ENCODE peak calls at places on chromosomes 2 and 18, in nine cellular contexts. C, A, K, U, T, Y, V, I and B are unnamed samples. For H3K4me1, the result is how much of the 10 kb centered on the place peaks cover.

GRCh38 chr2:38168710-38169480 is 92.9 kb upstream of the CYP1B1 start:
- DNase-seq in C (no peak), A (no peak), K (no peak), U (no peak), T (no peak), Y (no peak), V (no peak), I (no peak), B (no peak)

GRCh38 chr2:174263989-174264388 is 15.7 kb upstream of the OLA1 start:
- DNase-seq in C (peak), A (no peak), K (no peak), U (no peak), T (no peak), Y (no peak), V (no peak), I (peak), B (no peak)

GRCh38 chr18:13280066-13280795 is 61.7 kb downstream of the LDLRAD4 start:
- DNase-seq in C (no peak), A (no peak), K (peak), U (no peak), T (no peak), Y (peak), V (no peak), I (no peak), B (no peak)

GRCh38 chr18:51520676-51521180 is 323.2 kb upstream of the MEX3C start:
- DNase-seq in C (no peak), A (no peak), K (no peak), U (no peak), T (no peak), Y (no peak), V (no peak), I (no peak), B (no peak)

GRCh38 chr2:120669121-120669952 is 66.3 kb upstream of the GLI2 start:
- DNase-seq in C (peak), A (peak), K (peak), U (no peak), T (peak), Y (peak), V (no peak), I (no peak), B (no peak)

GRCh38 chr2:121898483-121898882 is 143.0 kb downstream of the TSN start:
- DNase-seq in C (no peak), A (no peak), K (no peak), U (no peak), T (no peak), Y (no peak), V (no peak), I (no peak), B (no peak)

GRCh38 chr2:200756618-200757321 is 54.9 kb upstream of the BZW1 start:
- DNase-seq in C (peak), A (no peak), K (peak), U (no peak), T (peak), Y (no peak), V (no peak), I (peak), B (no peak)

GRCh38 chr18:44880170-44880569 is 199.5 kb downstream of the SETBP1 start:
- DNase-seq in C (no peak), A (no peak), K (no peak), U (no peak), T (no peak), Y (no peak), V (no peak), I (no peak), B (no peak)

GRCh38 chr2:234919711-234920110 is 32.1 kb upstream of the SH3BP4 start:
- DNase-seq in C (no peak), A (no peak), K (no peak), U (no peak), T (no peak), Y (no peak), V (no peak), I (no peak), B (no peak)

GRCh38 chr18:5824370-5824984 is 70.8 kb downstream of the TMEM200C start:
- DNase-seq in C (no peak), A (no peak), K (no peak), U (no peak), T (no peak), Y (peak), V (no peak), I (no peak), B (no peak)

GRCh38 chr18:77131652-77132368 is 773 bp downstream of the MBP start:
- DNase-seq in C (peak), A (peak), K (no peak), U (peak), T (peak), Y (peak), V (peak), I (no peak), B (no peak)

GRCh38 chr2:207133862-207134519 is 31.8 kb downstream of the KLF7 start:
- DNase-seq in C (peak), A (no peak), K (peak), U (no peak), T (no peak), Y (no peak), V (peak), I (no peak), B (no peak)

GRCh38 chr2:73208258-73208657 is 5.8 kb upstream of the SMYD5 start:
- DNase-seq in C (no peak), A (no peak), K (no peak), U (no peak), T (no peak), Y (no peak), V (no peak), I (no peak), B (no peak)

GRCh38 chr2:236570081-236570979 is 705 bp downstream of the ACKR3 start:
- DNase-seq in C (no peak), A (peak), K (peak), U (no peak), T (peak), Y (peak), V (no peak), I (no peak), B (no peak)

GRCh38 chr2:226607379-226607778 is 192.2 kb downstream of the IRS1 start:
- DNase-seq in C (peak), A (no peak), K (no peak), U (no peak), T (no peak), Y (no peak), V (no peak), I (peak), B (no peak)

GRCh38 chr2:69057660-69058059 is 44.7 kb downstream of the ANTXR1 start:
- DNase-seq in C (no peak), A (no peak), K (no peak), U (no peak), T (no peak), Y (no peak), V (no peak), I (no peak), B (no peak)

GRCh38 chr2:36408198-36408703 is 52.7 kb downstream of the CRIM1 start:
- DNase-seq in C (peak), A (no peak), K (peak), U (no peak), T (no peak), Y (peak), V (peak), I (no peak), B (no peak)

GRCh38 chr2:223528036-223528435 is 74.1 kb downstream of the SCG2 start:
- DNase-seq in C (no peak), A (no peak), K (no peak), U (no peak), T (no peak), Y (no peak), V (no peak), I (no peak), B (no peak)

GRCh38 chr18:21831413-21831831 is 90.8 kb downstream of the MIB1 start:
- DNase-seq in C (no peak), A (no peak), K (peak), U (no peak), T (no peak), Y (no peak), V (no peak), I (no peak), B (no peak)

GRCh38 chr2:225008179-225008829 is 34.0 kb downstream of the DOCK10 start:
- DNase-seq in C (no peak), A (peak), K (no peak), U (no peak), T (no peak), Y (no peak), V (no peak), I (no peak), B (no peak)

GRCh38 chr2:164693834-164694233 is 72.6 kb upstream of the GRB14 start:
- DNase-seq in C (no peak), A (no peak), K (no peak), U (no peak), T (no peak), Y (no peak), V (no peak), I (no peak), B (no peak)

GRCh38 chr2:217959723-217960122 is 43.1 kb downstream of the TNS1 start:
- DNase-seq in C (no peak), A (no peak), K (peak), U (no peak), T (no peak), Y (peak), V (no peak), I (no peak), B (no peak)

GRCh38 chr2:191687867-191688266 is 9.9 kb downstream of the NABP1 start:
- DNase-seq in C (no peak), A (no peak), K (no peak), U (no peak), T (no peak), Y (no peak), V (no peak), I (no peak), B (no peak)

GRCh38 chr2:128322651-128323491 is 4.2 kb upstream of the HS6ST1 start:
- DNase-seq in C (no peak), A (no peak), K (peak), U (no peak), T (no peak), Y (peak), V (no peak), I (no peak), B (peak)

GRCh38 chr2:55163895-55164509 is 68.1 kb downstream of the CLHC1 start:
- DNase-seq in C (no peak), A (no peak), K (no peak), U (no peak), T (peak), Y (no peak), V (no peak), I (no peak), B (no peak)

GRCh38 chr2:123771928-123772632 is 253.0 kb upstream of the CNTNAP5 start:
- DNase-seq in C (no peak), A (no peak), K (peak), U (no peak), T (no peak), Y (no peak), V (no peak), I (no peak), B (no peak)

GRCh38 chr18:48904086-48904485 is 46.7 kb downstream of the SMAD7 start:
- DNase-seq in C (no peak), A (no peak), K (no peak), U (no peak), T (no peak), Y (no peak), V (no peak), I (no peak), B (no peak)

GRCh38 chr2:44655401-44655864 is 286.1 kb upstream of the SIX3 start:
- DNase-seq in C (no peak), A (no peak), K (no peak), U (no peak), T (no peak), Y (no peak), V (no peak), I (no peak), B (no peak)

GRCh38 chr2:176081451-176081992 is 2.2 kb downstream of the EVX2 start:
- DNase-seq in C (no peak), A (no peak), K (no peak), U (no peak), T (no peak), Y (no peak), V (no peak), I (no peak), B (no peak)

GRCh38 chr18:37476611-37477295 is 88.8 kb downstream of the CELF4 start:
- DNase-seq in C (no peak), A (no peak), K (no peak), U (no peak), T (no peak), Y (peak), V (no peak), I (no peak), B (no peak)

GRCh38 chr2:20304411-20304810 is 46.2 kb downstream of the PUM2 start:
- DNase-seq in C (no peak), A (no peak), K (no peak), U (no peak), T (no peak), Y (no peak), V (no peak), I (peak), B (no peak)

GRCh38 chr2:73982140-73982617 is 2.5 kb upstream of the TET3 start:
- DNase-seq in C (peak), A (no peak), K (no peak), U (no peak), T (peak), Y (no peak), V (no peak), I (peak), B (no peak)

GRCh38 chr18:11119962-11120361 is 29.4 kb downstream of the PIEZO2 start:
- DNase-seq in C (peak), A (no peak), K (no peak), U (no peak), T (peak), Y (no peak), V (no peak), I (peak), B (no peak)
- H3K4me1 ChIP-seq in C (under half), A (under half), K (under half), U (under half), T (under half), Y (under half), V (under half), I (under half), B (under half)

GRCh38 chr2:216490061-216490460 is 8.6 kb upstream of the RPL37A start:
- DNase-seq in C (no peak), A (no peak), K (no peak), U (no peak), T (no peak), Y (no peak), V (no peak), I (no peak), B (no peak)
- H3K27ac ChIP-seq in C (no peak), A (no peak), K (no peak), U (no peak), T (no peak), Y (no peak), V (no peak), I (peak), B (no peak)

DNA sequence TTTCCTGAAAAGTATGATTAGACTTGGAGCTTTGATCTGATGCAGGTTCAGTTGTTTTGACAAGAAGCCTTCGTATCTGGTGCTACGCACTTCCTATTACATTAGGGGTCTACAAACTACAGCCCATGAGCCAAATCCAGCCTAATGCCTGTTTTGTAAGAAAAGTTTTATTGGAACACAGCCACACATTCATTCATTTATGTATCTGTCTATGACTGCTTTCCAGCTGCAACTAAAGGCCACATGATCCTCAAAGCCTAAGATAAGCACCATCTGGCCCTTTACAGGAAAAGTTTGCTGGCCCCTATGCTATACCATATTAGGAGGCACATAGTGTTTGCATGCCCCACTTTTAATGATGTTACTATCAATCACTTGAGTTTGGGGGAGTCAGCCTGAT is 26.0 kb downstream of the EIF2AK3 start:
- DNase-seq in C (no peak), A (no peak), K (peak), U (no peak), T (no peak), Y (no peak), V (no peak), I (no peak), B (no peak)
- H3K4me1 ChIP-seq in C (under half), A (half or more), K (under half), U (under half), T (under half), Y (under half), V (half or more), I (under half), B (under half)

DNA sequence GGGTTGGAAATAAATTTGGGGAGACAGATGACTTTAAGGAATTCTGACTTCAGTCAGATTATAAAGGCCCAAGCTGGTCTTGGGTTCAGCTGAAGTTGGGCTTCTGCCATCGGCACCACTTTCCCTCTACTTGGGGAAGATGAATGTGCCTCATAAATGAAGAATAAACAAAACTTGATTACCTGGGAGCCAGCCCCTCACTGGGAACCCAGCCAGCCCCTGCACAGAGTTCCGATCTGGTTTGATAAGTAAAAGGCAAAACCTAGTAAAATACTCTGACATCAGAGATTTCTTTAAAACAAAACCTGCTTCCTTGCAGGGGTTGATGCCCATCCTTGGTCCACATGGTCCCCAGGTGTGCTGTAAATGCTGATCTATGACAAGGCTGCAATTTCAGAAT is 218.9 kb upstream of the APCDD1 start:
- DNase-seq in C (no peak), A (no peak), K (no peak), U (no peak), T (no peak), Y (no peak), V (no peak), I (no peak), B (no peak)
- H3K27ac ChIP-seq in C (no peak), A (no peak), K (no peak), U (no peak), T (no peak), Y (no peak), V (no peak), I (no peak), B (peak)

GRCh38 chr2:110121052-110121334 is 5.4 kb upstream of the MALL start:
- DNase-seq in C (no peak), A (no peak), K (no peak), U (no peak), T (no peak), Y (no peak), V (no peak), I (no peak), B (no peak)
- H3K4me1 ChIP-seq in C (under half), A (under half), K (under half), U (under half), T (under half), Y (under half), V (under half), I (under half), B (under half)

GRCh38 chr2:220220009-220220408 is 592.6 kb downstream of the SLC4A3 start:
- DNase-seq in C (no peak), A (no peak), K (no peak), U (no peak), T (no peak), Y (no peak), V (no peak), I (no peak), B (no peak)

GRCh38 chr2:220219371-220219770 is 591.9 kb downstream of the SLC4A3 start:
- DNase-seq in C (no peak), A (no peak), K (no peak), U (no peak), T (no peak), Y (no peak), V (no peak), I (no peak), B (no peak)

DNA sequence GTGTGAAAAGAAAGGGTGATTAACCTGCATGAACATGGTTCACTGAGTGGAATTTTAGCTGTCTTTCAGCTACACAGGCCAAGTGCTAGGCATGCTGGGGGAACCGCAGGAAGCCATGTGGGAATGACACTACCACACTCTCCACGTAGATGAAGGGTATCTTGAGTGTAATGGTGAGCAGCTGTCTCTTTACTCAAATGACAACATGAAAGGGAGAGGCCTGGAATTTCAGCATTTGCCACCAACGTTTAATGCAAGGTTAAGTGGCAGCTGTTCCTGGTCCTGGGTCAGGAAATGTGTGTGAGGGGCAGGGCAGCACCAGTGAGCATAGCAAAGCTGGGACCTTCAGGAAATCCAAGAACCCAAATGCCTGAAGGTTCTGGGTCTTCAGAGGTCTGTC is 588.4 kb downstream of the SLC4A3 start:
- DNase-seq in C (no peak), A (no peak), K (no peak), U (no peak), T (no peak), Y (no peak), V (no peak), I (no peak), B (no peak)
- H3K27ac ChIP-seq in C (no peak), A (no peak), K (no peak), U (no peak), T (no peak), Y (no peak), V (no peak), I (no peak), B (no peak)